ENCODE peak calls at places on chromosomes 3 and 15, in seven cellular contexts. One of them, this sample, is unnamed.

GRCh38 chr15:88218557-88219214 is 37.9 kb downstream of the NTRK3 start:
- DNase-seq in Karpas-422: no peak
- DNase-seq in cardiac fibroblast: no peak
- DNase-seq in activated T-cell treated with anti-CD3 and anti-CD28 coated beads, Interleukin-2, amount 50 U/mL, for 1 hour: no peak
- DNase-seq in activated CD8-positive, alpha-beta memory T cell treated with anti-CD3 and anti-CD28 coated beads for 24 hours: no peak
- DNase-seq in Calu3: no peak
- DNase-seq in stimulated activated naive CD4-positive, alpha-beta T cell: no peak
- DNase-seq in this sample: no peak

GRCh38 chr3:149321640-149322039 is 11.8 kb downstream of the TM4SF18 start:
- DNase-seq in cardiac fibroblast: no peak
- DNase-seq in activated CD8-positive, alpha-beta memory T cell treated with anti-CD3 and anti-CD28 coated beads for 24 hours: no peak
- DNase-seq in Karpas-422: no peak
- DNase-seq in activated T-cell treated with anti-CD3 and anti-CD28 coated beads, Interleukin-2, amount 50 U/mL, for 1 hour: no peak
- DNase-seq in Calu3: no peak
- DNase-seq in stimulated activated naive CD4-positive, alpha-beta T cell: no peak
- DNase-seq in this sample: no peak

GRCh38 chr3:52498134-52499054 is 3.3 kb downstream of the STAB1 start:
- DNase-seq in Karpas-422: no peak
- DNase-seq in stimulated activated naive CD4-positive, alpha-beta T cell: no peak
- DNase-seq in Calu3: no peak
- DNase-seq in cardiac fibroblast: peak; percentile 82
- DNase-seq in activated T-cell treated with anti-CD3 and anti-CD28 coated beads, Interleukin-2, amount 50 U/mL, for 1 hour: no peak
- DNase-seq in activated CD8-positive, alpha-beta memory T cell treated with anti-CD3 and anti-CD28 coated beads for 24 hours: no peak
- DNase-seq in this sample: no peak

GRCh38 chr3:4983739-4984510 is 4.7 kb downstream of the BHLHE40 start:
- DNase-seq in stimulated activated naive CD4-positive, alpha-beta T cell: peak; percentile 52
- DNase-seq in cardiac fibroblast: peak; percentile 63
- DNase-seq in activated CD8-positive, alpha-beta memory T cell treated with anti-CD3 and anti-CD28 coated beads for 24 hours: peak; percentile 85
- DNase-seq in activated T-cell treated with anti-CD3 and anti-CD28 coated beads, Interleukin-2, amount 50 U/mL, for 1 hour: peak; percentile 77
- DNase-seq in Karpas-422: no peak
- DNase-seq in Calu3: peak; percentile 64
- DNase-seq in this sample: no peak

GRCh38 chr3:64945171-64945684 is 257.4 kb upstream of the ADAMTS9 start:
- DNase-seq in Calu3: no peak
- DNase-seq in Karpas-422: no peak
- DNase-seq in activated CD8-positive, alpha-beta memory T cell treated with anti-CD3 and anti-CD28 coated beads for 24 hours: no peak
- DNase-seq in activated T-cell treated with anti-CD3 and anti-CD28 coated beads, Interleukin-2, amount 50 U/mL, for 1 hour: no peak
- DNase-seq in cardiac fibroblast: peak; percentile 36
- DNase-seq in stimulated activated naive CD4-positive, alpha-beta T cell: no peak
- DNase-seq in this sample: peak; percentile 91

GRCh38 chr15:101669744-101670143 is 17.6 kb upstream of the TM2D3 start:
- DNase-seq in Karpas-422: no peak
- DNase-seq in Calu3: no peak
- DNase-seq in stimulated activated naive CD4-positive, alpha-beta T cell: no peak
- DNase-seq in activated CD8-positive, alpha-beta memory T cell treated with anti-CD3 and anti-CD28 coated beads for 24 hours: no peak
- DNase-seq in activated T-cell treated with anti-CD3 and anti-CD28 coated beads, Interleukin-2, amount 50 U/mL, for 1 hour: no peak
- DNase-seq in cardiac fibroblast: peak; percentile 56
- DNase-seq in this sample: no peak

GRCh38 chr15:101272584-101272983 is 4.7 kb downstream of the SELENOS start:
- DNase-seq in cardiac fibroblast: no peak
- DNase-seq in activated T-cell treated with anti-CD3 and anti-CD28 coated beads, Interleukin-2, amount 50 U/mL, for 1 hour: no peak
- DNase-seq in stimulated activated naive CD4-positive, alpha-beta T cell: no peak
- DNase-seq in Karpas-422: no peak
- DNase-seq in activated CD8-positive, alpha-beta memory T cell treated with anti-CD3 and anti-CD28 coated beads for 24 hours: no peak
- DNase-seq in Calu3: no peak
- DNase-seq in this sample: no peak

GRCh38 chr3:148879256-148879655 is 14.2 kb downstream of the CPA3 start:
- DNase-seq in Calu3: no peak
- DNase-seq in activated T-cell treated with anti-CD3 and anti-CD28 coated beads, Interleukin-2, amount 50 U/mL, for 1 hour: no peak
- DNase-seq in Karpas-422: no peak
- DNase-seq in stimulated activated naive CD4-positive, alpha-beta T cell: no peak
- DNase-seq in cardiac fibroblast: no peak
- DNase-seq in activated CD8-positive, alpha-beta memory T cell treated with anti-CD3 and anti-CD28 coated beads for 24 hours: no peak
- DNase-seq in this sample: no peak

GRCh38 chr15:99683000-99683670 is 50.1 kb downstream of the LYSMD4 start:
- DNase-seq in Calu3: no peak
- DNase-seq in activated CD8-positive, alpha-beta memory T cell treated with anti-CD3 and anti-CD28 coated beads for 24 hours: no peak
- DNase-seq in cardiac fibroblast: peak; percentile 70
- DNase-seq in stimulated activated naive CD4-positive, alpha-beta T cell: no peak
- DNase-seq in Karpas-422: no peak
- DNase-seq in activated T-cell treated with anti-CD3 and anti-CD28 coated beads, Interleukin-2, amount 50 U/mL, for 1 hour: no peak
- DNase-seq in this sample: no peak

GRCh38 chr15:60751985-60752952 is 273.3 kb upstream of the ICE2 start:
- DNase-seq in activated T-cell treated with anti-CD3 and anti-CD28 coated beads, Interleukin-2, amount 50 U/mL, for 1 hour: no peak
- DNase-seq in Calu3: no peak
- DNase-seq in cardiac fibroblast: peak; percentile 88
- DNase-seq in stimulated activated naive CD4-positive, alpha-beta T cell: no peak
- DNase-seq in activated CD8-positive, alpha-beta memory T cell treated with anti-CD3 and anti-CD28 coated beads for 24 hours: no peak
- DNase-seq in Karpas-422: peak; percentile 16
- DNase-seq in this sample: peak; percentile 0

GRCh38 chr3:124292329-124292728 is 300.4 kb upstream of the ROPN1 start:
- DNase-seq in cardiac fibroblast: no peak
- DNase-seq in activated CD8-positive, alpha-beta memory T cell treated with anti-CD3 and anti-CD28 coated beads for 24 hours: no peak
- DNase-seq in stimulated activated naive CD4-positive, alpha-beta T cell: no peak
- DNase-seq in Calu3: peak; percentile 55
- DNase-seq in Karpas-422: no peak
- DNase-seq in activated T-cell treated with anti-CD3 and anti-CD28 coated beads, Interleukin-2, amount 50 U/mL, for 1 hour: no peak
- DNase-seq in this sample: no peak

GRCh38 chr3:42608586-42608985 is 8.1 kb downstream of the NKTR start:
- DNase-seq in activated T-cell treated with anti-CD3 and anti-CD28 coated beads, Interleukin-2, amount 50 U/mL, for 1 hour: no peak
- DNase-seq in stimulated activated naive CD4-positive, alpha-beta T cell: no peak
- DNase-seq in cardiac fibroblast: peak; percentile 47
- DNase-seq in Karpas-422: no peak
- DNase-seq in activated CD8-positive, alpha-beta memory T cell treated with anti-CD3 and anti-CD28 coated beads for 24 hours: no peak
- DNase-seq in Calu3: no peak
- DNase-seq in this sample: no peak

GRCh38 chr3:113287111-113287817 is 75.9 kb downstream of the BOC start:
- DNase-seq in stimulated activated naive CD4-positive, alpha-beta T cell: no peak
- DNase-seq in Karpas-422: no peak
- DNase-seq in activated T-cell treated with anti-CD3 and anti-CD28 coated beads, Interleukin-2, amount 50 U/mL, for 1 hour: no peak
- DNase-seq in Calu3: no peak
- DNase-seq in activated CD8-positive, alpha-beta memory T cell treated with anti-CD3 and anti-CD28 coated beads for 24 hours: peak; percentile 44
- DNase-seq in cardiac fibroblast: peak; percentile 59
- DNase-seq in this sample: no peak

GRCh38 chr3:174466471-174467054 is 392.6 kb upstream of the NAALADL2 start:
- DNase-seq in activated CD8-positive, alpha-beta memory T cell treated with anti-CD3 and anti-CD28 coated beads for 24 hours: no peak
- DNase-seq in activated T-cell treated with anti-CD3 and anti-CD28 coated beads, Interleukin-2, amount 50 U/mL, for 1 hour: no peak
- DNase-seq in stimulated activated naive CD4-positive, alpha-beta T cell: no peak
- DNase-seq in Karpas-422: no peak
- DNase-seq in cardiac fibroblast: no peak
- DNase-seq in Calu3: no peak
- DNase-seq in this sample: no peak